ENCODE peak calls at places on chromosomes 4 and X, in seven cellular contexts. M is amniotic stem cell; W is naive thymus-derived CD8-positive, alpha-beta T cell; P is activated CD4-positive, alpha-beta memory T cell treated with anti-CD3 and anti-CD28 coated beads for 36 hours; T is amygdala; Z is NCI-H146; J is ELR. D is an unnamed sample.

GRCh38 chr4:17619416-17620105 is 5.1 kb downstream of the MED28 start:
- DNase-seq in M (peak), W (no peak), P (no peak), T (no peak), Z (no peak), J (peak), D (no peak)

GRCh38 chrX:136639506-136640176 is 8.3 kb upstream of the CD40LG start:
- DNase-seq in M (peak), W (no peak), P (peak), T (no peak), Z (no peak), J (peak), D (no peak)

GRCh38 chr4:24010994-24011393 is 121.1 kb upstream of the PPARGC1A start:
- DNase-seq in M (no peak), W (no peak), P (no peak), T (no peak), Z (no peak), J (no peak), D (no peak)

GRCh38 chr4:20255251-20255586 is 3.5 kb downstream of the SLIT2 start:
- DNase-seq in M (no peak), W (no peak), P (no peak), T (no peak), Z (no peak), J (no peak), D (no peak)

GRCh38 chr4:146255874-146256273 is 41.5 kb downstream of the REELD1 start:
- DNase-seq in M (peak), W (no peak), P (no peak), T (no peak), Z (no peak), J (peak), D (no peak)

GRCh38 chr4:186622788-186623464 is 67.6 kb upstream of the MTNR1A start:
- DNase-seq in M (peak), W (no peak), P (no peak), T (no peak), Z (no peak), J (peak), D (no peak)

GRCh38 chr4:186881521-186882220 is 158.0 kb upstream of the FAT1 start:
- DNase-seq in M (no peak), W (no peak), P (no peak), T (no peak), Z (no peak), J (peak), D (no peak)

GRCh38 chr4:55808187-55808586 is 11.4 kb upstream of the EXOC1L start:
- DNase-seq in M (no peak), W (no peak), P (no peak), T (no peak), Z (peak), J (no peak), D (no peak)

GRCh38 chr4:150343796-150344195 is 238.2 kb upstream of the MAB21L2 start:
- DNase-seq in M (no peak), W (no peak), P (no peak), T (no peak), Z (no peak), J (no peak), D (no peak)

GRCh38 chrX:9681011-9681410 is 84.6 kb downstream of the GPR143 start:
- DNase-seq in M (no peak), W (no peak), P (no peak), T (no peak), Z (no peak), J (no peak), D (no peak)

GRCh38 chr4:56215901-56216300 is 171.4 kb downstream of the AASDH start:
- DNase-seq in M (no peak), W (no peak), P (no peak), T (no peak), Z (peak), J (peak), D (no peak)

GRCh38 chrX:130523460-130524394 is 121.9 kb downstream of the RBMX2 start:
- DNase-seq in M (no peak), W (no peak), P (no peak), T (peak), Z (no peak), J (peak), D (peak)

GRCh38 chr4:13559414-13559813 is 15.1 kb upstream of the NKX3-2 start:
- DNase-seq in M (no peak), W (no peak), P (no peak), T (no peak), Z (no peak), J (peak), D (no peak)

GRCh38 chr4:151527699-151528098 is 118.7 kb downstream of the FHIP1A start:
- DNase-seq in M (no peak), W (no peak), P (no peak), T (no peak), Z (no peak), J (no peak), D (no peak)

GRCh38 chr4:100679926-100680325 is 162.1 kb upstream of the EMCN start:
- DNase-seq in M (no peak), W (no peak), P (no peak), T (no peak), Z (no peak), J (no peak), D (peak)

GRCh38 chr4:2267841-2268240 is 5.9 kb upstream of the MXD4 start:
- DNase-seq in M (no peak), W (no peak), P (no peak), T (no peak), Z (no peak), J (no peak), D (no peak)

GRCh38 chr4:151691639-151692442 is 69.0 kb downstream of the GATB start:
- DNase-seq in M (no peak), W (no peak), P (no peak), T (no peak), Z (no peak), J (no peak), D (no peak)

GRCh38 chr4:95510877-95511276 is 37.9 kb downstream of the UNC5C start:
- DNase-seq in M (no peak), W (no peak), P (no peak), T (no peak), Z (no peak), J (no peak), D (no peak)

GRCh38 chr4:98674404-98675173 is 16.2 kb upstream of the TSPAN5 start:
- DNase-seq in M (no peak), W (no peak), P (no peak), T (no peak), Z (no peak), J (no peak), D (no peak)

GRCh38 chr4:106569151-106570029 is 200.8 kb upstream of the GIMD1 start:
- DNase-seq in M (no peak), W (no peak), P (no peak), T (no peak), Z (no peak), J (peak), D (no peak)

GRCh38 chrX:8738588-8739189 is 6.8 kb upstream of the ANOS1 start:
- DNase-seq in M (no peak), W (no peak), P (peak), T (peak), Z (peak), J (peak), D (peak)

GRCh38 chr4:18397681-18398080 is 376.1 kb upstream of the LCORL start:
- DNase-seq in M (no peak), W (no peak), P (no peak), T (no peak), Z (peak), J (no peak), D (no peak)

GRCh38 chr4:41792166-41792565 is 43.6 kb upstream of the PHOX2B start:
- DNase-seq in M (no peak), W (no peak), P (no peak), T (no peak), Z (no peak), J (no peak), D (no peak)

GRCh38 chr4:173337463-173337862 is 3.3 kb upstream of the HMGB2 start:
- DNase-seq in M (no peak), W (no peak), P (no peak), T (no peak), Z (no peak), J (peak), D (no peak)

GRCh38 chr4:80153800-80154546 is 43.3 kb upstream of the PRDM8 start:
- DNase-seq in M (no peak), W (no peak), P (no peak), T (no peak), Z (no peak), J (peak), D (no peak)

GRCh38 chrX:40243699-40244098 is 145.9 kb upstream of the BCOR start:
- DNase-seq in M (no peak), W (no peak), P (no peak), T (no peak), Z (no peak), J (no peak), D (no peak)

GRCh38 chr4:36043901-36044300 is 200.4 kb downstream of the ARAP2 start:
- DNase-seq in M (no peak), W (no peak), P (no peak), T (no peak), Z (no peak), J (peak), D (no peak)

GRCh38 chrX:18899796-18900380 is 84.0 kb downstream of the PHKA2 start:
- DNase-seq in M (no peak), W (no peak), P (no peak), T (peak), Z (no peak), J (no peak), D (no peak)

GRCh38 chrX:12956704-12957541 is 18.0 kb upstream of the TMSB4X start:
- DNase-seq in M (no peak), W (peak), P (peak), T (peak), Z (no peak), J (peak), D (no peak)

GRCh38 chrX:43853225-43853828 is 28.9 kb downstream of the MAOB start:
- DNase-seq in M (no peak), W (no peak), P (no peak), T (no peak), Z (no peak), J (no peak), D (no peak)

GRCh38 chr4:128709268-128709667 is 100.2 kb upstream of the JADE1 start:
- DNase-seq in M (no peak), W (no peak), P (no peak), T (no peak), Z (no peak), J (no peak), D (no peak)

GRCh38 chr4:101730291-101731117 is 60.0 kb upstream of the BANK1 start:
- DNase-seq in M (peak), W (peak), P (peak), T (peak), Z (peak), J (peak), D (peak)